ENCODE peak calls at places on chromosome 20, in ten cellular contexts. One of them, this sample, is unnamed.

GRCh38 chr20:48708116-48708515 is 119.7 kb downstream of the PREX1 start:
- DNase-seq in cardiac fibroblast: no peak
- DNase-seq in foreskin fibroblast: no peak
- DNase-seq in stomach: no peak
- DNase-seq in astrocyte of the cerebellum: no peak
- DNase-seq in fibroblast of mammary gland: no peak
- DNase-seq in heart right ventricle: no peak
- DNase-seq in brain microvascular endothelial cell: no peak
- DNase-seq in HCT116: no peak
- DNase-seq in astrocyte: no peak
- DNase-seq in this sample: no peak

GRCh38 chr20:6612615-6612917 is 154.9 kb upstream of the BMP2 start:
- DNase-seq in cardiac fibroblast: no peak
- DNase-seq in foreskin fibroblast: no peak
- DNase-seq in stomach: no peak
- DNase-seq in astrocyte of the cerebellum: no peak
- DNase-seq in fibroblast of mammary gland: no peak
- DNase-seq in heart right ventricle: no peak
- DNase-seq in brain microvascular endothelial cell: no peak
- DNase-seq in HCT116: no peak
- DNase-seq in astrocyte: no peak
- DNase-seq in this sample: no peak

GRCh38 chr20:36214684-36215256 is 21.5 kb upstream of the AAR2 start:
- DNase-seq in cardiac fibroblast: peak; percentile 49
- DNase-seq in foreskin fibroblast: no peak
- DNase-seq in stomach: no peak
- DNase-seq in astrocyte of the cerebellum: no peak
- DNase-seq in fibroblast of mammary gland: peak; percentile 40
- DNase-seq in heart right ventricle: no peak
- DNase-seq in brain microvascular endothelial cell: no peak
- DNase-seq in HCT116: no peak
- DNase-seq in astrocyte: no peak
- DNase-seq in this sample: no peak

GRCh38 chr20:57451759-57452661 is 60.8 kb downstream of the RBM38 start:
- DNase-seq in cardiac fibroblast: no peak
- DNase-seq in foreskin fibroblast: no peak
- DNase-seq in stomach: no peak
- DNase-seq in astrocyte of the cerebellum: no peak
- DNase-seq in fibroblast of mammary gland: no peak
- DNase-seq in heart right ventricle: no peak
- DNase-seq in brain microvascular endothelial cell: no peak
- DNase-seq in HCT116: no peak
- DNase-seq in astrocyte: no peak
- DNase-seq in this sample: no peak

GRCh38 chr20:32804817-32805216 is 14.9 kb upstream of the MAPRE1 start:
- DNase-seq in cardiac fibroblast: no peak
- DNase-seq in foreskin fibroblast: no peak
- DNase-seq in stomach: no peak
- DNase-seq in astrocyte of the cerebellum: no peak
- DNase-seq in fibroblast of mammary gland: no peak
- DNase-seq in heart right ventricle: no peak
- DNase-seq in brain microvascular endothelial cell: no peak
- DNase-seq in HCT116: no peak
- DNase-seq in astrocyte: no peak
- DNase-seq in this sample: no peak

GRCh38 chr20:41152108-41152757 is 14.9 kb downstream of the PLCG1 start:
- DNase-seq in cardiac fibroblast: no peak
- DNase-seq in foreskin fibroblast: no peak
- DNase-seq in stomach: no peak
- DNase-seq in astrocyte of the cerebellum: no peak
- DNase-seq in fibroblast of mammary gland: peak; percentile 19
- DNase-seq in heart right ventricle: no peak
- DNase-seq in brain microvascular endothelial cell: no peak
- DNase-seq in HCT116: no peak
- DNase-seq in astrocyte: no peak
- DNase-seq in this sample: no peak

GRCh38 chr20:62543470-62544302 is 67.9 kb upstream of the GATA5 start:
- DNase-seq in cardiac fibroblast: no peak
- DNase-seq in foreskin fibroblast: no peak
- DNase-seq in stomach: no peak
- DNase-seq in astrocyte of the cerebellum: no peak
- DNase-seq in fibroblast of mammary gland: no peak
- DNase-seq in heart right ventricle: no peak
- DNase-seq in brain microvascular endothelial cell: no peak
- DNase-seq in HCT116: no peak
- DNase-seq in astrocyte: no peak
- DNase-seq in this sample: no peak

GRCh38 chr20:33791540-33791939 is 19.6 kb upstream of the CHMP4B start:
- DNase-seq in cardiac fibroblast: no peak
- DNase-seq in foreskin fibroblast: no peak
- DNase-seq in stomach: no peak
- DNase-seq in astrocyte of the cerebellum: no peak
- DNase-seq in fibroblast of mammary gland: no peak
- DNase-seq in heart right ventricle: no peak
- DNase-seq in brain microvascular endothelial cell: no peak
- DNase-seq in HCT116: no peak
- DNase-seq in astrocyte: no peak
- DNase-seq in this sample: no peak

GRCh38 chr20:52047811-52048302 is 143.7 kb downstream of the ZFP64 start:
- DNase-seq in cardiac fibroblast: peak; percentile 7
- DNase-seq in foreskin fibroblast: peak; percentile 8
- DNase-seq in stomach: no peak
- DNase-seq in astrocyte of the cerebellum: peak; percentile 84
- DNase-seq in fibroblast of mammary gland: peak; percentile 55
- DNase-seq in heart right ventricle: no peak
- DNase-seq in brain microvascular endothelial cell: peak; percentile 83
- DNase-seq in HCT116: no peak
- DNase-seq in astrocyte: peak; percentile 91
- DNase-seq in this sample: no peak

GRCh38 chr20:1377341-1377871 is 15.4 kb downstream of the FKBP1A start:
- DNase-seq in cardiac fibroblast: no peak
- DNase-seq in foreskin fibroblast: no peak
- DNase-seq in stomach: no peak
- DNase-seq in astrocyte of the cerebellum: no peak
- DNase-seq in fibroblast of mammary gland: no peak
- DNase-seq in heart right ventricle: no peak
- DNase-seq in brain microvascular endothelial cell: no peak
- DNase-seq in HCT116: no peak
- DNase-seq in astrocyte: no peak
- DNase-seq in this sample: no peak

GRCh38 chr20:25198663-25199363 is 3.3 kb downstream of the ENTPD6 start:
- DNase-seq in cardiac fibroblast: no peak
- DNase-seq in foreskin fibroblast: no peak
- DNase-seq in stomach: no peak
- DNase-seq in astrocyte of the cerebellum: no peak
- DNase-seq in fibroblast of mammary gland: peak; percentile 53
- DNase-seq in heart right ventricle: no peak
- DNase-seq in brain microvascular endothelial cell: no peak
- DNase-seq in HCT116: no peak
- DNase-seq in astrocyte: no peak
- DNase-seq in this sample: no peak

GRCh38 chr20:25196701-25197120 is 1.2 kb downstream of the ENTPD6 start:
- DNase-seq in cardiac fibroblast: no peak
- DNase-seq in foreskin fibroblast: no peak
- DNase-seq in stomach: no peak
- DNase-seq in astrocyte of the cerebellum: no peak
- DNase-seq in fibroblast of mammary gland: no peak
- DNase-seq in heart right ventricle: no peak
- DNase-seq in brain microvascular endothelial cell: no peak
- DNase-seq in HCT116: no peak
- DNase-seq in astrocyte: no peak
- DNase-seq in this sample: no peak

GRCh38 chr20:25197870-25198190 is 2.3 kb downstream of the ENTPD6 start:
- DNase-seq in cardiac fibroblast: no peak
- DNase-seq in foreskin fibroblast: no peak
- DNase-seq in stomach: no peak
- DNase-seq in astrocyte of the cerebellum: no peak
- DNase-seq in fibroblast of mammary gland: no peak
- DNase-seq in heart right ventricle: no peak
- DNase-seq in brain microvascular endothelial cell: no peak
- DNase-seq in HCT116: no peak
- DNase-seq in astrocyte: no peak
- DNase-seq in this sample: no peak

GRCh38 chr20:25195962-25196700 is 619 bp downstream of the ENTPD6 start:
- DNase-seq in cardiac fibroblast: peak; percentile 19
- DNase-seq in foreskin fibroblast: peak; percentile 5
- DNase-seq in stomach: peak; percentile 62
- DNase-seq in astrocyte of the cerebellum: no peak
- DNase-seq in fibroblast of mammary gland: no peak
- DNase-seq in heart right ventricle: peak; percentile 25
- DNase-seq in brain microvascular endothelial cell: peak; percentile 12
- DNase-seq in HCT116: peak; percentile 28
- DNase-seq in astrocyte: no peak
- DNase-seq in this sample: no peak

DNA sequence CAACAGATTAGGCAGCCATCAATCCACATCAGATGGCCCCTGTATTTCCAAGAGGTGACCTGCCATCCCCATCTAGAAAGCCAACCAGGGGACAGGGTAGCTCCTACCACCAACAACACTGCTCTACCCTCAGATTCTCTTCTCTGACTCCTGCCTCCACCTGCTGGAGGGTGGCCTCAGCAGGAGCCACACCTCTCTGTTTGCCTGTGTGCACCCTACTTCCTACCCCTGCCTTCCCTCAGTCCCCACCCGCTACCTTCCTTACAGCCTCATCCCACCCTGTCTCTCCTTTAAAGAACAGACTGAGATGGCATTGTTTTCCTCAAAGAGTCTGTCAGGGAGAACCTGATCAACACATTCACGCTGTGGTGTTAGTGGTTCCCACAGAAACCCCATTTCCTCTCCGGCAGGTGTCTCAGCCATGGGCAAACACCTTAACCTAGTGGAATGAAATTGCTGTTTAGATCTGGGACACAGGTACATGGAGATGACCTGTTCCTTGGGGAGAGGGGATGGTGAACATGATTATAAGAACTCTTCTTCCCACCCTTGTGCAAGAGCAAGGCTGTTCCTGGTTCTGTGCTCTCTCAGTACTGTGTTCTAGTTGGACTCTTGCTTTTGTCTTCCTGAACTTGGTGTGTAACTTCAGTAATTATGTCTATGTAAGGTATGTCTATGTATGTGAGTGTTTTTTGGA is 1.8 kb downstream of the ENTPD6 start:
- DNase-seq in cardiac fibroblast: no peak
- DNase-seq in foreskin fibroblast: no peak
- DNase-seq in stomach: no peak
- DNase-seq in astrocyte of the cerebellum: no peak
- DNase-seq in fibroblast of mammary gland: no peak
- DNase-seq in heart right ventricle: no peak
- DNase-seq in brain microvascular endothelial cell: no peak
- DNase-seq in HCT116: no peak
- DNase-seq in astrocyte: no peak
- DNase-seq in this sample: no peak
- H3K4me3 ChIP-seq in cardiac fibroblast: no peak overlapping the region
- H3K4me3 ChIP-seq in foreskin fibroblast: peak overlapping the region; percentile 97
- H3K4me3 ChIP-seq in stomach: no peak overlapping the region
- H3K4me3 ChIP-seq in astrocyte of the cerebellum: no peak overlapping the region
- H3K4me3 ChIP-seq in fibroblast of mammary gland: no peak overlapping the region
- H3K4me3 ChIP-seq in heart right ventricle: peak overlapping the region; percentile 96
- H3K4me3 ChIP-seq in brain microvascular endothelial cell: peak overlapping the region; percentile 86
- H3K4me3 ChIP-seq in HCT116: peak overlapping the region; percentile 74
- H3K4me3 ChIP-seq in astrocyte: no peak overlapping the region
- H3K4me3 ChIP-seq in this sample: peak overlapping the region; percentile 98

GRCh38 chr20:11792229-11792953 is 125.3 kb upstream of the BTBD3 start:
- DNase-seq in cardiac fibroblast: no peak
- DNase-seq in foreskin fibroblast: no peak
- DNase-seq in stomach: no peak
- DNase-seq in astrocyte of the cerebellum: no peak
- DNase-seq in fibroblast of mammary gland: no peak
- DNase-seq in heart right ventricle: no peak
- DNase-seq in brain microvascular endothelial cell: no peak
- DNase-seq in HCT116: no peak
- DNase-seq in astrocyte: no peak
- DNase-seq in this sample: no peak
- H3K4me3 ChIP-seq in cardiac fibroblast: no peak overlapping the region
- H3K4me3 ChIP-seq in foreskin fibroblast: no peak overlapping the region
- H3K4me3 ChIP-seq in stomach: no peak overlapping the region
- H3K4me3 ChIP-seq in astrocyte of the cerebellum: no peak overlapping the region
- H3K4me3 ChIP-seq in fibroblast of mammary gland: no peak overlapping the region
- H3K4me3 ChIP-seq in heart right ventricle: no peak overlapping the region
- H3K4me3 ChIP-seq in brain microvascular endothelial cell: no peak overlapping the region
- H3K4me3 ChIP-seq in HCT116: no peak overlapping the region
- H3K4me3 ChIP-seq in astrocyte: no peak overlapping the region
- H3K4me3 ChIP-seq in this sample: no peak overlapping the region

GRCh38 chr20:19741914-19742313 is 16.1 kb upstream of the RIN2 start:
- DNase-seq in cardiac fibroblast: no peak
- DNase-seq in foreskin fibroblast: peak; percentile 8
- DNase-seq in stomach: no peak
- DNase-seq in astrocyte of the cerebellum: no peak
- DNase-seq in fibroblast of mammary gland: no peak
- DNase-seq in heart right ventricle: no peak
- DNase-seq in brain microvascular endothelial cell: no peak
- DNase-seq in HCT116: no peak
- DNase-seq in astrocyte: no peak
- DNase-seq in this sample: no peak
- H3K4me3 ChIP-seq in cardiac fibroblast: no peak overlapping the region
- H3K4me3 ChIP-seq in foreskin fibroblast: no peak overlapping the region
- H3K4me3 ChIP-seq in stomach: no peak overlapping the region
- H3K4me3 ChIP-seq in astrocyte of the cerebellum: no peak overlapping the region
- H3K4me3 ChIP-seq in fibroblast of mammary gland: no peak overlapping the region
- H3K4me3 ChIP-seq in heart right ventricle: no peak overlapping the region
- H3K4me3 ChIP-seq in brain microvascular endothelial cell: no peak overlapping the region
- H3K4me3 ChIP-seq in HCT116: no peak overlapping the region
- H3K4me3 ChIP-seq in astrocyte: no peak overlapping the region
- H3K4me3 ChIP-seq in this sample: no peak overlapping the region

GRCh38 chr20:44901972-44902371 is 7.9 kb upstream of the PABPC1L start:
- DNase-seq in cardiac fibroblast: no peak
- DNase-seq in foreskin fibroblast: peak; percentile 47
- DNase-seq in stomach: no peak
- DNase-seq in astrocyte of the cerebellum: no peak
- DNase-seq in fibroblast of mammary gland: peak; percentile 67
- DNase-seq in heart right ventricle: no peak
- DNase-seq in brain microvascular endothelial cell: peak; percentile 46
- DNase-seq in HCT116: no peak
- DNase-seq in astrocyte: peak; percentile 56
- DNase-seq in this sample: no peak

GRCh38 chr20:44896583-44896982 is 11.1 kb downstream of the YWHAB start:
- DNase-seq in cardiac fibroblast: peak; percentile 64
- DNase-seq in foreskin fibroblast: no peak
- DNase-seq in stomach: no peak
- DNase-seq in astrocyte of the cerebellum: no peak
- DNase-seq in fibroblast of mammary gland: no peak
- DNase-seq in heart right ventricle: no peak
- DNase-seq in brain microvascular endothelial cell: no peak
- DNase-seq in HCT116: no peak
- DNase-seq in astrocyte: no peak
- DNase-seq in this sample: no peak

GRCh38 chr20:44900231-44900854 is 9.5 kb upstream of the PABPC1L start:
- DNase-seq in cardiac fibroblast: no peak
- DNase-seq in foreskin fibroblast: no peak
- DNase-seq in stomach: no peak
- DNase-seq in astrocyte of the cerebellum: no peak
- DNase-seq in fibroblast of mammary gland: no peak
- DNase-seq in heart right ventricle: no peak
- DNase-seq in brain microvascular endothelial cell: no peak
- DNase-seq in HCT116: no peak
- DNase-seq in astrocyte: no peak
- DNase-seq in this sample: no peak

GRCh38 chr20:44894959-44895358 is 9.5 kb downstream of the YWHAB start:
- DNase-seq in cardiac fibroblast: no peak
- DNase-seq in foreskin fibroblast: no peak
- DNase-seq in stomach: no peak
- DNase-seq in astrocyte of the cerebellum: no peak
- DNase-seq in fibroblast of mammary gland: no peak
- DNase-seq in heart right ventricle: no peak
- DNase-seq in brain microvascular endothelial cell: no peak
- DNase-seq in HCT116: no peak
- DNase-seq in astrocyte: no peak
- DNase-seq in this sample: no peak

GRCh38 chr20:44897133-44897532 is 11.6 kb downstream of the YWHAB start:
- DNase-seq in cardiac fibroblast: no peak
- DNase-seq in foreskin fibroblast: no peak
- DNase-seq in stomach: no peak
- DNase-seq in astrocyte of the cerebellum: no peak
- DNase-seq in fibroblast of mammary gland: no peak
- DNase-seq in heart right ventricle: no peak
- DNase-seq in brain microvascular endothelial cell: no peak
- DNase-seq in HCT116: no peak
- DNase-seq in astrocyte: no peak
- DNase-seq in this sample: no peak
- H3K4me3 ChIP-seq in cardiac fibroblast: no peak overlapping the region
- H3K4me3 ChIP-seq in foreskin fibroblast: no peak overlapping the region
- H3K4me3 ChIP-seq in stomach: no peak overlapping the region
- H3K4me3 ChIP-seq in astrocyte of the cerebellum: no peak overlapping the region
- H3K4me3 ChIP-seq in fibroblast of mammary gland: no peak overlapping the region
- H3K4me3 ChIP-seq in heart right ventricle: no peak overlapping the region
- H3K4me3 ChIP-seq in brain microvascular endothelial cell: no peak overlapping the region
- H3K4me3 ChIP-seq in HCT116: no peak overlapping the region
- H3K4me3 ChIP-seq in astrocyte: no peak overlapping the region
- H3K4me3 ChIP-seq in this sample: no peak overlapping the region

This sample was measured in HFF-Myc.